ENCODE peak calls at places on chromosomes 2 and 18, in ten cellular contexts. One of them, this sample, is unnamed.

GRCh38 chr18:58785171-58785805 is 79.4 kb upstream of the ZNF532 start:
- DNase-seq in OCI-LY7: no peak
- DNase-seq in lower lobe of right lung: no peak
- DNase-seq in breast epithelium: peak; percentile 61
- DNase-seq in A549: peak; percentile 61
- DNase-seq in fibroblast of lung: peak; percentile 96
- DNase-seq in mucosa of descending colon: peak; percentile 58
- DNase-seq in K562: no peak
- DNase-seq in right cardiac atrium: no peak
- DNase-seq in right atrium auricular region: no peak
- DNase-seq in this sample: no peak

GRCh38 chr2:105796791-105797190 is 52.1 kb downstream of the NCK2 start:
- DNase-seq in mucosa of descending colon: no peak
- DNase-seq in right cardiac atrium: no peak
- DNase-seq in lower lobe of right lung: no peak
- DNase-seq in right atrium auricular region: no peak
- DNase-seq in breast epithelium: no peak
- DNase-seq in A549: no peak
- DNase-seq in fibroblast of lung: no peak
- DNase-seq in K562: no peak
- DNase-seq in OCI-LY7: no peak
- DNase-seq in this sample: no peak

GRCh38 chr2:121925466-121925865 is 170.0 kb downstream of the TSN start:
- DNase-seq in lower lobe of right lung: no peak
- DNase-seq in OCI-LY7: no peak
- DNase-seq in right atrium auricular region: no peak
- DNase-seq in K562: no peak
- DNase-seq in A549: no peak
- DNase-seq in breast epithelium: no peak
- DNase-seq in right cardiac atrium: no peak
- DNase-seq in fibroblast of lung: no peak
- DNase-seq in mucosa of descending colon: no peak
- DNase-seq in this sample: no peak

GRCh38 chr2:55231546-55232083 is 478 bp downstream of the CLHC1 start:
- DNase-seq in OCI-LY7: no peak
- DNase-seq in A549: peak; percentile 55
- DNase-seq in fibroblast of lung: peak; percentile 49
- DNase-seq in K562: peak; percentile 20
- DNase-seq in right cardiac atrium: no peak
- DNase-seq in mucosa of descending colon: no peak
- DNase-seq in lower lobe of right lung: no peak
- DNase-seq in breast epithelium: no peak
- DNase-seq in right atrium auricular region: no peak
- DNase-seq in this sample: no peak

GRCh38 chr2:241357531-241357930 is 1.4 kb downstream of the FARP2 start:
- DNase-seq in OCI-LY7: peak; percentile 18
- DNase-seq in right cardiac atrium: no peak
- DNase-seq in lower lobe of right lung: no peak
- DNase-seq in mucosa of descending colon: no peak
- DNase-seq in breast epithelium: no peak
- DNase-seq in right atrium auricular region: no peak
- DNase-seq in K562: no peak
- DNase-seq in A549: no peak
- DNase-seq in fibroblast of lung: no peak
- DNase-seq in this sample: no peak

GRCh38 chr2:73701968-73702665 is 35.0 kb downstream of the TPRKB start:
- DNase-seq in breast epithelium: no peak
- DNase-seq in lower lobe of right lung: no peak
- DNase-seq in K562: no peak
- DNase-seq in right cardiac atrium: no peak
- DNase-seq in fibroblast of lung: no peak
- DNase-seq in A549: no peak
- DNase-seq in right atrium auricular region: no peak
- DNase-seq in OCI-LY7: no peak
- DNase-seq in mucosa of descending colon: no peak
- DNase-seq in this sample: no peak

GRCh38 chr2:45610281-45611019 is 617 bp downstream of the SRBD1 start:
- DNase-seq in K562: peak; percentile 52
- DNase-seq in right cardiac atrium: peak; percentile 68
- DNase-seq in mucosa of descending colon: peak; percentile 67
- DNase-seq in OCI-LY7: peak; percentile 57
- DNase-seq in A549: peak; percentile 47
- DNase-seq in lower lobe of right lung: peak; percentile 56
- DNase-seq in right atrium auricular region: peak; percentile 67
- DNase-seq in breast epithelium: no peak
- DNase-seq in fibroblast of lung: peak; percentile 62
- DNase-seq in this sample: peak; percentile 29

GRCh38 chr2:127255721-127256120 is 35.6 kb upstream of the CYP27C1 start:
- DNase-seq in breast epithelium: no peak
- DNase-seq in K562: no peak
- DNase-seq in fibroblast of lung: no peak
- DNase-seq in OCI-LY7: no peak
- DNase-seq in right cardiac atrium: no peak
- DNase-seq in lower lobe of right lung: no peak
- DNase-seq in A549: no peak
- DNase-seq in mucosa of descending colon: no peak
- DNase-seq in right atrium auricular region: no peak
- DNase-seq in this sample: no peak

GRCh38 chr18:60962629-60963028 is 370.6 kb upstream of the CDH20 start:
- DNase-seq in OCI-LY7: no peak
- DNase-seq in right cardiac atrium: no peak
- DNase-seq in A549: no peak
- DNase-seq in fibroblast of lung: no peak
- DNase-seq in right atrium auricular region: no peak
- DNase-seq in mucosa of descending colon: no peak
- DNase-seq in breast epithelium: no peak
- DNase-seq in lower lobe of right lung: no peak
- DNase-seq in K562: no peak
- DNase-seq in this sample: no peak

DNA sequence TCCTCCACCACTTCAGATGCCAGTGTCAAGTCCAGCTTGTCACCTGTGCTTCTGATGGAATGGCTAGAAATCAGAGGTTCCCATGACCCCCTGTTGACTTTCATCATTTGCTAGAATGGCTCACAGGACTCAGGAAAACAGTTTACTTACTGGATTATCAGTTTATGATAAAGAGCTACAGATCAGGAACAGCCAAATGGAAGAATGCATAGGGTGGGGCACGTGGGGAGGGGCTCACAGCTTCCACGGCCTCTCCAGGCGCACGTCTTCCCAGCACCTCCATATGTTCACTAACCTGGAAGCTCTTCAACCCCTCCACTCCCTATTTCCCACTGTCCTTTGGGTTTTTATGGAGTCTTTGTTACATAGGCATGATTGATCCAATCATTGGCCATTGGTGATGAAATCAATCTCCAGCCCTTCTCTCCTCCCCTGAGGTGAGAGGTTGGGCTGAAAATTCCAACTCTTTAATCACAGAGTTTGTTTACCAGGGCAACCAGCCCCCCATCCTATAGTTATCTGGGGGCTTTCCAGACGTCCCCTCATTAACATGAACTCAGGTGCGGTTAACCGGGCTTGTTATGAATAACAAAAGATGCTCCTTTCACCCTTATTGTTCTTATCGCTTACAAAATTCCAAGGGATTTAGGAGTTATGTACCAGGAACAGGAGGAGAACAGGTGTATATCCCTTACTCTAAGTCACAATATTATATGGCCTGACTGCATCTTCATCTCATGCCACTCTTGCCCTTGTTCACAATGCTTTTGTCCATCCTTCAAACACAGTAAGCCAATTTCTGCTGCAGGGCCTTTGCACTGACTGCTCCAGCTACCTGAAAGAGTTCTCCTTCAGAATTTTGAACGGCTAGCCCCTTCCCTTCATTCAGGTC is 35.2 kb downstream of the ANXA4 start:
- DNase-seq in lower lobe of right lung: no peak
- DNase-seq in K562: no peak
- DNase-seq in right atrium auricular region: no peak
- DNase-seq in right cardiac atrium: no peak
- DNase-seq in OCI-LY7: no peak
- DNase-seq in breast epithelium: no peak
- DNase-seq in mucosa of descending colon: no peak
- DNase-seq in A549: no peak
- DNase-seq in fibroblast of lung: no peak
- DNase-seq in this sample: no peak
- H3K4me1 ChIP-seq in lower lobe of right lung: peaks cover 60% of the 10 kb centered on the region
- H3K4me1 ChIP-seq in K562: peaks cover 16% of the 10 kb centered on the region
- H3K4me1 ChIP-seq in right atrium auricular region: peaks cover 7% of the 10 kb centered on the region
- H3K4me1 ChIP-seq in right cardiac atrium: peaks cover 3% of the 10 kb centered on the region
- H3K4me1 ChIP-seq in OCI-LY7: no peaks in the 10 kb centered on the region
- H3K4me1 ChIP-seq in breast epithelium: no peaks in the 10 kb centered on the region
- H3K4me1 ChIP-seq in mucosa of descending colon: peaks cover 43% of the 10 kb centered on the region
- H3K4me1 ChIP-seq in A549: peaks cover 93% of the 10 kb centered on the region
- H3K4me1 ChIP-seq in fibroblast of lung: peaks cover 12% of the 10 kb centered on the region
- H3K4me1 ChIP-seq in this sample: peaks cover 19% of the 10 kb centered on the region

GRCh38 chr18:78517973-78518372 is 461.6 kb upstream of the SALL3 start:
- DNase-seq in fibroblast of lung: no peak
- DNase-seq in right atrium auricular region: no peak
- DNase-seq in right cardiac atrium: no peak
- DNase-seq in mucosa of descending colon: no peak
- DNase-seq in OCI-LY7: no peak
- DNase-seq in K562: no peak
- DNase-seq in lower lobe of right lung: no peak
- DNase-seq in breast epithelium: no peak
- DNase-seq in A549: no peak
- DNase-seq in this sample: no peak
- H3K9me3 ChIP-seq in fibroblast of lung: peaks cover 2% of the 10 kb centered on the region
- H3K9me3 ChIP-seq in right atrium auricular region: no peaks in the 10 kb centered on the region
- H3K9me3 ChIP-seq in right cardiac atrium: no peaks in the 10 kb centered on the region
- H3K9me3 ChIP-seq in mucosa of descending colon: peaks cover 14% of the 10 kb centered on the region
- H3K9me3 ChIP-seq in OCI-LY7: no peaks in the 10 kb centered on the region
- H3K9me3 ChIP-seq in K562: no peaks in the 10 kb centered on the region
- H3K9me3 ChIP-seq in lower lobe of right lung: no peaks in the 10 kb centered on the region
- H3K9me3 ChIP-seq in breast epithelium: no peaks in the 10 kb centered on the region
- H3K9me3 ChIP-seq in A549: no peaks in the 10 kb centered on the region
- H3K9me3 ChIP-seq in this sample: peaks cover 2% of the 10 kb centered on the region

DNA sequence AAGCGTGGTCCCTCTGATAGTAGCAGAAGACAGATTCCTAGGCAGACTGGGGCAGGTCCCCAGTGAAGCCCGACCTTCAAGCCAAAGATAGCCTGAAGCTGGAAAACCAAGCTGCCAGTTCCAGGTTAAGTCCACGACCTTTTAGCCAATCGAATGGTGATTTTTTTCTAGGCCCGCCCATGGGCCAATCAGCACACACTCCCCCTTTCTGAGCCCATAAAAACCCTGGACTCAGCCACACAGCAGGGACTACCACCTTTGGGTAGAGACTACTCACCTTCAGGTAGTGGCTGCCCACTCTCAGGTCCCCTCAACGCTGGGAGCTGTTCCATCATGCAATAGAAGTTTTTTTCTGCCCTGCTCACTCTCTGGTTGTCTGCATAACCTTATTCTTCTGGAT is 14.5 kb upstream of the ADI1 start:
- DNase-seq in breast epithelium: no peak
- DNase-seq in right cardiac atrium: no peak
- DNase-seq in OCI-LY7: no peak
- DNase-seq in A549: no peak
- DNase-seq in mucosa of descending colon: no peak
- DNase-seq in K562: no peak
- DNase-seq in right atrium auricular region: no peak
- DNase-seq in lower lobe of right lung: no peak
- DNase-seq in fibroblast of lung: no peak
- DNase-seq in this sample: no peak
- H3K4me1 ChIP-seq in breast epithelium: no peaks in the 10 kb centered on the region
- H3K4me1 ChIP-seq in right cardiac atrium: peaks cover 5% of the 10 kb centered on the region
- H3K4me1 ChIP-seq in OCI-LY7: peaks cover 20% of the 10 kb centered on the region
- H3K4me1 ChIP-seq in A549: peaks cover 18% of the 10 kb centered on the region
- H3K4me1 ChIP-seq in mucosa of descending colon: no peaks in the 10 kb centered on the region
- H3K4me1 ChIP-seq in K562: peaks cover 9% of the 10 kb centered on the region
- H3K4me1 ChIP-seq in right atrium auricular region: peaks cover 32% of the 10 kb centered on the region
- H3K4me1 ChIP-seq in lower lobe of right lung: peaks cover 16% of the 10 kb centered on the region
- H3K4me1 ChIP-seq in fibroblast of lung: peaks cover 15% of the 10 kb centered on the region
- H3K4me1 ChIP-seq in this sample: no peaks in the 10 kb centered on the region

GRCh38 chr2:13093644-13094043 is 376.9 kb downstream of the TRIB2 start:
- DNase-seq in right cardiac atrium: peak; percentile 70
- DNase-seq in OCI-LY7: no peak
- DNase-seq in right atrium auricular region: no peak
- DNase-seq in fibroblast of lung: no peak
- DNase-seq in mucosa of descending colon: no peak
- DNase-seq in lower lobe of right lung: no peak
- DNase-seq in K562: no peak
- DNase-seq in A549: no peak
- DNase-seq in breast epithelium: no peak
- DNase-seq in this sample: no peak
- H3K9me3 ChIP-seq in right cardiac atrium: no peaks in the 10 kb centered on the region
- H3K9me3 ChIP-seq in OCI-LY7: no peaks in the 10 kb centered on the region
- H3K9me3 ChIP-seq in right atrium auricular region: no peaks in the 10 kb centered on the region
- H3K9me3 ChIP-seq in fibroblast of lung: no peaks in the 10 kb centered on the region
- H3K9me3 ChIP-seq in mucosa of descending colon: peaks cover 2% of the 10 kb centered on the region
- H3K9me3 ChIP-seq in lower lobe of right lung: no peaks in the 10 kb centered on the region
- H3K9me3 ChIP-seq in K562: no peaks in the 10 kb centered on the region
- H3K9me3 ChIP-seq in A549: peaks cover 2% of the 10 kb centered on the region
- H3K9me3 ChIP-seq in breast epithelium: no peaks in the 10 kb centered on the region
- H3K9me3 ChIP-seq in this sample: no peaks in the 10 kb centered on the region

DNA sequence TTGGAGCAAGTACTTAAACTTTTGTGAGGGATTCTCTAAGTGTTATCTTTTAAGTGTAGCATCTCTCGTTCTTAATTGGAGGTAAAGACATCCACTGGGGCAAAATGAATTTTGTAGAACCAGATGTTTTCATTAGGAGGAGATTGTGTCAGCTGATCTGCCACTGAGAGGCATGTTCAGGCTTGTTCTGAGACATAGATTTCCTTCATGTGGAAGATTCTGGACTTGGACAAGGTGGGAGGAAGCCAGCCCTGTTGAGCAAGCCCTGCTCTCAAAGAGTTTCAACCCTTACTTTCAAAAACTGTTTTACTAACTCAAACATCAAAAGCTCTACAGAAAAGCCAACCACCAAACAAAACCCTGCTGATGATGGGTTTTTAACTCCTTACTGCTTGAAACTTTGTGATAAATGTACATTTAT is 6.5 kb downstream of the MAP4K4 start:
- DNase-seq in K562: no peak
- DNase-seq in breast epithelium: no peak
- DNase-seq in lower lobe of right lung: no peak
- DNase-seq in fibroblast of lung: peak; percentile 81
- DNase-seq in mucosa of descending colon: no peak
- DNase-seq in right atrium auricular region: no peak
- DNase-seq in right cardiac atrium: peak; percentile 73
- DNase-seq in A549: no peak
- DNase-seq in OCI-LY7: peak; percentile 43
- DNase-seq in this sample: no peak
- H3K4me1 ChIP-seq in K562: peaks cover 8% of the 10 kb centered on the region
- H3K4me1 ChIP-seq in breast epithelium: no peaks in the 10 kb centered on the region
- H3K4me1 ChIP-seq in lower lobe of right lung: peaks cover 67% of the 10 kb centered on the region
- H3K4me1 ChIP-seq in fibroblast of lung: peaks cover 11% of the 10 kb centered on the region
- H3K4me1 ChIP-seq in mucosa of descending colon: no peaks in the 10 kb centered on the region
- H3K4me1 ChIP-seq in right atrium auricular region: peaks cover 57% of the 10 kb centered on the region
- H3K4me1 ChIP-seq in right cardiac atrium: peaks cover 11% of the 10 kb centered on the region
- H3K4me1 ChIP-seq in A549: peaks cover 43% of the 10 kb centered on the region
- H3K4me1 ChIP-seq in OCI-LY7: peaks cover 85% of the 10 kb centered on the region
- H3K4me1 ChIP-seq in this sample: peaks cover 85% of the 10 kb centered on the region

GRCh38 chr2:95143838-95144237 is 15.8 kb downstream of the ZNF514 start:
- DNase-seq in OCI-LY7: no peak
- DNase-seq in mucosa of descending colon: no peak
- DNase-seq in right atrium auricular region: no peak
- DNase-seq in fibroblast of lung: no peak
- DNase-seq in breast epithelium: no peak
- DNase-seq in K562: no peak
- DNase-seq in right cardiac atrium: no peak
- DNase-seq in lower lobe of right lung: no peak
- DNase-seq in A549: no peak
- DNase-seq in this sample: no peak
- H3K9me3 ChIP-seq in OCI-LY7: peaks cover 7% of the 10 kb centered on the region
- H3K9me3 ChIP-seq in mucosa of descending colon: peaks cover 99% of the 10 kb centered on the region
- H3K9me3 ChIP-seq in right atrium auricular region: peaks cover 71% of the 10 kb centered on the region
- H3K9me3 ChIP-seq in fibroblast of lung: peaks cover 2% of the 10 kb centered on the region
- H3K9me3 ChIP-seq in breast epithelium: peaks cover 62% of the 10 kb centered on the region
- H3K9me3 ChIP-seq in K562: peaks cover 8% of the 10 kb centered on the region
- H3K9me3 ChIP-seq in right cardiac atrium: peaks cover 11% of the 10 kb centered on the region
- H3K9me3 ChIP-seq in lower lobe of right lung: peaks cover 85% of the 10 kb centered on the region
- H3K9me3 ChIP-seq in A549: peaks cover 96% of the 10 kb centered on the region
- H3K9me3 ChIP-seq in this sample: peaks cover 69% of the 10 kb centered on the region